ENCODE peak calls at places on chromosomes 12 and 14, in five cellular contexts. I is endothelial cell of umbilical vein, N is heart left ventricle, H is A549, S is uterus. X is an unnamed sample.

GRCh38 chr14:67532998-67533753 is at the start of gene PLEKHH1:
- DNase-seq in I (peak), N (peak), H (peak), S (peak), X (peak)

GRCh38 chr12:95959107-95959506 is 16.0 kb downstream of the AMDHD1 start:
- DNase-seq in I (peak), N (no peak), H (peak), S (no peak), X (no peak)

GRCh38 chr12:108734200-108734906 is 3.0 kb upstream of the CORO1C start:
- DNase-seq in I (peak), N (no peak), H (peak), S (no peak), X (peak)

GRCh38 chr12:123113038-123113437 is 37.9 kb downstream of the PITPNM2 start:
- DNase-seq in I (no peak), N (no peak), H (no peak), S (no peak), X (no peak)

GRCh38 chr14:99995700-99996356 is 69.4 kb upstream of the EVL start:
- DNase-seq in I (peak), N (peak), H (peak), S (peak), X (peak)

GRCh38 chr14:24441485-24441884 is 1.1 kb downstream of the SDR39U1 start:
- DNase-seq in I (no peak), N (no peak), H (no peak), S (no peak), X (no peak)

GRCh38 chr14:100438678-100439592 is 115.8 kb downstream of the SLC25A47 start:
- DNase-seq in I (peak), N (no peak), H (peak), S (peak), X (no peak)

GRCh38 chr14:24630872-24631477 is 3.0 kb downstream of the GZMB start:
- DNase-seq in I (no peak), N (no peak), H (no peak), S (no peak), X (no peak)

GRCh38 chr14:67469954-67470353 is 18.6 kb downstream of the TMEM229B start:
- DNase-seq in I (no peak), N (no peak), H (no peak), S (no peak), X (no peak)

GRCh38 chr12:130955238-130955816 is 1.6 kb downstream of the ADGRD1 start:
- DNase-seq in I (no peak), N (peak), H (no peak), S (no peak), X (no peak)

GRCh38 chr14:31180299-31181051 is 27.1 kb downstream of the HECTD1 start:
- DNase-seq in I (no peak), N (no peak), H (no peak), S (no peak), X (no peak)
- TF ChIP-seq POLR2A in I (no peak), N (no peak), H (no peak), S (no peak), X (no peak)

DNA sequence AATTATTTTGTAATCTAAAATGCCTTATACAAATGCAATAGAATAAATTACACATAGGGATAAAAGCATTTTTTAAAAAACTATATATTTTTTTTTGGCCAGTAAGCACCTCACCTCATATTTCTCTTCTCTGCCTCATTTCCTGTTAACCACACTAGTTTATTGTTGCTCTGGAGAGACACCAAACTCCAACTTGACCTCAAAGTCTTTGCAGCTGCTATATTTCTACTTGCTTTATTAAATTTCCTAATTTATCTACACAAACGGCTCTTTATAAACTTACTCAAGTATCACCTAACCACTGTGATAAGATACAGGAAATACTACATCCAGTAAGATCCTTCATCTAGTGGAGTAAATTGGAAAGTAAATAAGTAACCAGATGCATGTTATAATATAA is 622.3 kb downstream of the C12orf50 start:
- DNase-seq in I (no peak), N (no peak), H (no peak), S (no peak), X (no peak)
- TF ChIP-seq POLR2A in I (no peak), N (no peak), H (no peak), S (no peak), X (no peak)

DNA sequence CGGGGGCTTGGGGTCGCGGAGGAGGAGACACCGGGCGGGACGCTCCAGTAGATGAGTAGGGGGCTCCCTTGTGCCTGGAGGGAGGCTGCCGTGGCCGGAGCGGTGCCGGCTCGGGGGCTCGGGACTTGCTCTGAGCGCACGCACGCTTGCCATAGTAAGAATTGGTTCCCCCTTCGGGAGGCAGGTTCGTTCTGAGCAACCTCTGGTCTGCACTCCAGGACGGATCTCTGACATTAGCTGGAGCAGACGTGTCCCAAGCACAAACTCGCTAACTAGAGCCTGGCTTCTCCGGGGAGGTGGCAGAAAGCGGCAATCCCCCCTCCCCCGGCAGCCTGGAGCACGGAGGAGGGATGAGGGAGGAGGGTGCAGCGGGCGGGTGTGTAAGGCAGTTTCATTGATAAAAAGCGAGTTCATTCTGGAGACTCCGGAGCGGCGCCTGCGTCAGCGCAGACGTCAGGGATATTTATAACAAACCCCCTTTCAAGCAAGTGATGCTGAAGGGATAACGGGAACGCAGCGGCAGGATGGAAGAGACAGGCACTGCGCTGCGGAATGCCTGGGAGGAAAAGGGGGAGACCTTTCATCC is 618 bp downstream of the FOS start:
- DNase-seq in I (peak), N (peak), H (peak), S (peak), X (peak)
- TF ChIP-seq POLR2A in I (no peak), N (no peak), H (no peak), S (peak), X (peak)

DNA sequence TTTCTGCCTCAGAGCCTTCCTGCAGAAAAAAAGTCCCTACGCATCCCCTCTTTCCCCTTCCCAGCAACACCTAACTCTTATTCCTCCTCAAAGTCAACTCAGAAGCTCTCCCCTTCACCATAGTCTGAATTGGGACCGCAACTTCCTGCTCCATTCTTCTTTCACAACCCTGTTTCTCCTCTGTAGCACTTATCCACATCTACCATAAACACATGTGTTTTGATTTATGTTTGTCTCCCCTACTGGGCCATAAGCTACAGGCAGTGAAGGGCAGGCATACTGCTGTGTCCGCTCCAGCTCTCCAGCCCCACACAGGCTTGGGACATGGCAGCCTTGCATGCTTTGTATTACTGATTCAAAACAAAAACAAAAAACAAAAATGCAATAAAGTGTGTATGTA is 5.9 kb downstream of the SDR9C7 start:
- DNase-seq in I (no peak), N (no peak), H (no peak), S (no peak), X (no peak)
- TF ChIP-seq POLR2A in I (no peak), N (no peak), H (no peak), S (no peak), X (no peak)

GRCh38 chr12:52025301-52026172 is 18.8 kb downstream of the TAMALIN start:
- DNase-seq in I (peak), N (peak), H (peak), S (peak), X (peak)
- TF ChIP-seq POLR2A in I (no peak), N (peak), H (no peak), S (no peak), X (peak)

DNA sequence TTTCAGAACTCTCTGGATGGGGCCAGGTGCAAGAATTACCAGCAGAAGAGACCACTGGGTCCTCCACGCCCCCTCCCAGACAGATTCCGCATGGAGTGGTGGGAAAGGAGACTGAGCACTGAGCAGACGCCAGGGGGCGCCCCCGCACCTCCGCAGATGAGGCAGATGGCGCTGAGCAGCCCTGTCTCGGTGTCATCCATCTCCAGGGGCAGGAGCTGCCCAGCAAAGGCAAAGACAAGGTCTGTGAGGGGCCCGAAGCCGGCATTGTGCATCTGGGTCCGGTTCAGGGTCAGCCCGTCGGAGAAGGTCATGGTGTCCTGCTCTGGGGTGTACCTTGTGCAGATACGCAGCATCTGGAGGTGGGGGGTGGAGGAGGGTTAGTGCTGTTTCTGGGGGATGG is 6.3 kb upstream of the ITGB7 start:
- DNase-seq in I (peak), N (peak), H (peak), S (peak), X (peak)
- TF ChIP-seq POLR2A in I (no peak), N (no peak), H (no peak), S (peak), X (no peak)

GRCh38 chr12:6226701-6227096 is 26.5 kb downstream of the CD9 start:
- DNase-seq in I (no peak), N (peak), H (no peak), S (peak), X (no peak)
- TF ChIP-seq POLR2A in I (no peak), N (no peak), H (no peak), S (no peak), X (no peak)

DNA sequence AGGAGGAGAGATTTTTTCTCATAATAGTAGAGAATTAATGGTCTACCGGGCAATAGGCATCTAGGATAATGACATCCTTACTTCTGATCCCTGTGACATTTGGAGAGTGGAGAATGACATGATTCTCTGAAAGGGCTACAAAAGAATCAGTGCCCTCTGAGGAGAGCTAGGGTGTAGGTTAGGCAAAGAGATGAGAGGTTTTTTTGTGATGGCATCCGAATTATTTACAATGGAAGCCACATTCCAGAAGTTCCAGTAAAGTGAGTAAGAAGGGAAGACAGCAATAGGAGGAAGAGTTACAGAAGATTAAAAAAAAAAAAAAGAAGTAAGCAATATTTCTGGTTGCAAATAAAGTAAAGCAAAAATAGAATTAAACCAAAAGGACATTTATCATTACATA is 478.0 kb downstream of the RMST start:
- DNase-seq in I (no peak), N (no peak), H (no peak), S (no peak), X (no peak)
- TF ChIP-seq POLR2A in I (no peak), N (no peak), H (no peak), S (no peak), X (no peak)

GRCh38 chr12:31815096-31815495 is 86.3 kb upstream of the AMN1 start:
- DNase-seq in I (no peak), N (no peak), H (no peak), S (no peak), X (no peak)
- TF ChIP-seq POLR2A in I (no peak), N (no peak), H (no peak), S (no peak), X (no peak)

DNA sequence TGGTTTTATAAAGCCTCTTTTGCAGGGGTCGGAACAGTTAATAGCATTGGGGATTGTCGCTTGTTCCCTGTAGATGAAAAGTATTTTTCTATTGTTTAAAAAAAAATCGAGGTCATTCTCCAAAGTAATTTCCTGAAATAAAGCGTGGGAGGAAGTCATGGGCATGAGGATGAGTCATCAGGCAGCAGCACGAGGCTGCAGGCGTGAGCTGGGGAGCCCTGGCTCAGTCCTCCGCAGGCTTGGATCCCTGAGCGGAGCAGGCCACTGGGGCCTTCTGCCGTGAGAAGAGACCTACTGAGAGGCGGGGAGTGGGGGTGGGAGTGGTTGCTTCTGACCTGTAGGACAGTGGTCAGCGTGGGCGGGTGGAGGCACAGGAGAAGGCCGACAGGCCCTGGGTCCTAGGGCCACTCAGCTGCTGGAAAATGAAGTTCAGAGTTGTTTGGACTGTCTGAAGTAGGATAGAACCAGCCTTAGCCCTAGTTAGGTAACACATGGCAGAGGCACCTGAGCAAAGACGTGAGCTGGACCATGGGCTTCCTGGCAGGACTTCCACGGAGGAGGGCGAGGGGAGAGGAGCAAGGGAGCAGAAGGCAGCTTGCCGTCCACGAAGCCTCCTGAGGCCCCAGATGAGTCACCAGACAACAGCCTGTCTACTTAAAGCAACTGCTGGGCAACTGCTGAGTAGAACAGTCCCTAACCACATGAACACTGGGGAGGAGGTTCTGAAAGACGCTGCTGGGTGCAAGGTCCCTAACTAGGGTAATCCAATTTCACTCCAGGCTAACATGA is 21.1 kb upstream of the LGALS3 start:
- DNase-seq in I (peak), N (peak), H (peak), S (peak), X (peak)
- TF ChIP-seq POLR2A in I (no peak), N (no peak), H (no peak), S (peak), X (peak)